ENCODE peak calls at places on chromosomes 1 and 21, in nine cellular contexts. J, P, Q, L, S, A, G, B and C are unnamed samples.
A peak's percentile ranks its signal among the peaks of the same experiment; 100 is the strongest.

GRCh38 chr21:29022141-29022540 is 2.3 kb upstream of the USP16 start:
- DNase-seq in P (no peak), A (no peak), J (no peak), Q (no peak), G (no peak), L (no peak), B (no peak), S (no peak), C (no peak)

GRCh38 chr21:38956791-38957571 is 151.3 kb downstream of the ETS2 start:
- DNase-seq in B (peak; percentile 86), A (no peak), S (no peak), L (peak; percentile 72), J (no peak), G (no peak), Q (no peak), P (no peak), C (no peak)

GRCh38 chr1:199784127-199784526 is 243.4 kb upstream of the NR5A2 start:
- DNase-seq in Q (no peak), S (no peak), A (no peak), L (no peak), G (no peak), J (no peak), P (no peak), B (no peak), C (no peak)

GRCh38 chr21:33383056-33383888 is 19.9 kb upstream of the IFNGR2 start:
- DNase-seq in P (peak; percentile 90), Q (peak; percentile 73), L (peak; percentile 81), A (no peak), B (peak; percentile 6), S (peak; percentile 41), G (peak; percentile 75), J (peak; percentile 70), C (peak; percentile 60)

GRCh38 chr1:195568389-195568788 is 1039.9 kb downstream of the KCNT2 start:
- DNase-seq in J (no peak), A (no peak), Q (peak; percentile 3), S (no peak), L (no peak), P (no peak), G (no peak), B (no peak), C (no peak)

GRCh38 chr1:7578206-7578605 is 192.9 kb upstream of the VAMP3 start:
- DNase-seq in P (no peak), A (no peak), J (no peak), S (no peak), B (no peak), L (no peak), G (peak; percentile 43), Q (no peak), C (no peak)

GRCh38 chr1:174497461-174497860 is 49.7 kb downstream of the GPR52 start:
- DNase-seq in A (peak; percentile 62), B (no peak), P (no peak), Q (peak; percentile 32), G (no peak), L (no peak), S (no peak), J (no peak), C (no peak)

GRCh38 chr1:230268371-230269170 is 157.6 kb downstream of the PGBD5 start:
- DNase-seq in S (peak; percentile 64), B (peak; percentile 81), A (peak; percentile 58), G (no peak), J (no peak), P (peak; percentile 41), L (no peak), Q (peak; percentile 85), C (no peak)

GRCh38 chr1:15700510-15700909 is 16.4 kb downstream of the PLEKHM2 start:
- DNase-seq in Q (no peak), A (no peak), B (no peak), L (peak; percentile 69), P (no peak), J (no peak), S (no peak), G (no peak), C (no peak)

GRCh38 chr1:150476754-150477153 is 10.5 kb upstream of the TARS2 start:
- DNase-seq in Q (no peak), L (no peak), A (peak; percentile 14), B (peak; percentile 37), S (no peak), P (no peak), J (no peak), G (no peak), C (no peak)

GRCh38 chr1:201883266-201883665 is 5.4 kb upstream of the SHISA4 start:
- DNase-seq in G (no peak), Q (no peak), P (no peak), B (no peak), A (no peak), S (no peak), J (no peak), L (no peak), C (no peak)

GRCh38 chr1:55974714-55975441 is 604.5 kb downstream of the PLPP3 start:
- DNase-seq in B (no peak), L (peak; percentile 48), J (no peak), P (no peak), G (no peak), Q (peak; percentile 81), A (no peak), S (no peak), C (no peak)

GRCh38 chr1:110523011-110523410 is 4.0 kb upstream of the KCNA10 start:
- DNase-seq in B (no peak), J (no peak), L (no peak), G (peak; percentile 70), Q (no peak), S (no peak), P (no peak), A (no peak), C (no peak)

GRCh38 chr1:110526189-110526588 is 7.2 kb upstream of the KCNA10 start:
- DNase-seq in A (no peak), J (no peak), S (no peak), P (no peak), Q (no peak), G (no peak), L (no peak), B (no peak), C (no peak)

GRCh38 chr1:110524311-110525249 is 5.6 kb upstream of the KCNA10 start:
- DNase-seq in A (peak; percentile 74), Q (peak; percentile 53), J (peak; percentile 19), L (no peak), G (no peak), B (peak; percentile 72), S (peak; percentile 77), P (peak; percentile 2), C (no peak)

GRCh38 chr1:110529011-110529410 is 10.0 kb upstream of the KCNA10 start:
- DNase-seq in S (no peak), J (no peak), P (no peak), B (no peak), G (no peak), L (no peak), A (no peak), Q (no peak), C (no peak)

GRCh38 chr1:110525250-110525597 is 6.2 kb upstream of the KCNA10 start:
- DNase-seq in A (no peak), J (no peak), G (no peak), S (no peak), B (no peak), Q (no peak), L (no peak), P (no peak), C (no peak)
- H3K27me3 ChIP-seq in A (peaks cover 8% of the 10 kb centered on the region), J (peaks cover 14% of the 10 kb centered on the region), G (peaks cover 17% of the 10 kb centered on the region), S (peaks cover 3% of the 10 kb centered on the region), B (peaks cover 50% of the 10 kb centered on the region), Q (peaks cover 73% of the 10 kb centered on the region), L (no peaks in the 10 kb centered on the region), P (peaks cover 18% of the 10 kb centered on the region), C (peaks cover 100% of the 10 kb centered on the region)

DNA sequence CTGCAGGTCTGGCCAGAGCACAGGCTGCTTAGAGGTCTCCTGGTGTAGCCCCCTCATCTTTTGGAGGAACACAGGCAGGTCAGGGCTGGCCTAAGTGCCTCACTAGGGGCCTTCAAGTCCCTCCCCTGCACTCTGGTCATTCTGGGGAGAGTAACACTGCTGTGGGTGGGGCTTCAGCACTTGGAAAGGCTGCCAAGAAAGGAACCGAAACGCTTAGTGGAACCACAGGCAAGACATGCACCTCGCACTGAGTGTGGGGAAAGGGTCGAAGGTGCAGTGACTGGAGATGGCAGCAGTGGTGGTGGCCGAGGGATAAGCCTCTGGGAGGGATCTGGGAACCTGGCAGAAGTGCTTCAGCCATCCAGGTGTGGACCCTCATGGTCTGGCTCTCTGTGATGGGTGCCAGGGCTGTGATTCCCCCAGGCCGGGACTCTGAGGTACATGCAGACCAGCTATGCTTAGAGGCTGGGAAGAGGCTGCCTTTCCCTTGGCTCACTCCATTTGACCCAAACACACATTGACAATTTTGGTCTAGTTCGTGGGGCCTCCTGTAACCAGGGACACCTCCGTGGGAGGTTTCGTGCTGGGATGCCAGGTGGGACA is 182.9 kb upstream of the CSF3R start:
- DNase-seq in L (no peak), G (no peak), A (no peak), B (no peak), S (no peak), Q (no peak), P (no peak), J (no peak), C (no peak)
- H3K27me3 ChIP-seq in L (no peaks in the 10 kb centered on the region), G (no peaks in the 10 kb centered on the region), A (no peaks in the 10 kb centered on the region), B (no peaks in the 10 kb centered on the region), S (no peaks in the 10 kb centered on the region), Q (peaks cover 35% of the 10 kb centered on the region), P (no peaks in the 10 kb centered on the region), J (no peaks in the 10 kb centered on the region), C (peaks cover 81% of the 10 kb centered on the region)

DNA sequence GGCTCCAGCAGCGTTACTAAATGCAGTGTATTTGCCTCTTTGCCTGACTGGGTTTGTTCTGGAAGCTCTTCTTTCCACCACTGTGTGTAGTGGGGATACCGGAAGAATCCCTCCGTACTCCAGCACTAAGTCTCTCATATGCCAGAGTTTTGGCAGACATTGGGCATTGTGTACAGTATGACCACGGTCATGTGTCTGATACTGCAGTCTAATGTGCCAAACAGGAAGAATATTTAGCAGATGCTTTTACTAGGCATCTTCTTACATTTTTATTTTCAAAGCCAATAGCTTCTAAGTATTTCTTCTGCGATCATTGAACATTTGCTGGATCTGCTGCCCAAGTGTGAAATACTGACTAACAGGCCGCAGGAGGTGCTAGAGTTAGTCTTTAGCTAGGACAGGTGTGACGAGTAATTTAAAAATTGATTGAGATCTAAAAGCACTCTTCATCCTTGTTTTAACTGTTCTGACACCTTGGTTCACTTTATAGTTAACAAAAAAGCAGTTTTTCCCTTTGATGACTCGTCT is 658 bp upstream of the FAM78B start:
- DNase-seq in B (no peak), S (no peak), P (no peak), Q (no peak), A (no peak), G (no peak), L (no peak), J (no peak), C (no peak)
- H3K27me3 ChIP-seq in B (peaks cover 65% of the 10 kb centered on the region), S (peaks cover 31% of the 10 kb centered on the region), P (peaks cover 29% of the 10 kb centered on the region), Q (peaks cover 13% of the 10 kb centered on the region), A (peaks cover 33% of the 10 kb centered on the region), G (no peaks in the 10 kb centered on the region), L (no peaks in the 10 kb centered on the region), J (peaks cover 16% of the 10 kb centered on the region), C (no peaks in the 10 kb centered on the region)

DNA sequence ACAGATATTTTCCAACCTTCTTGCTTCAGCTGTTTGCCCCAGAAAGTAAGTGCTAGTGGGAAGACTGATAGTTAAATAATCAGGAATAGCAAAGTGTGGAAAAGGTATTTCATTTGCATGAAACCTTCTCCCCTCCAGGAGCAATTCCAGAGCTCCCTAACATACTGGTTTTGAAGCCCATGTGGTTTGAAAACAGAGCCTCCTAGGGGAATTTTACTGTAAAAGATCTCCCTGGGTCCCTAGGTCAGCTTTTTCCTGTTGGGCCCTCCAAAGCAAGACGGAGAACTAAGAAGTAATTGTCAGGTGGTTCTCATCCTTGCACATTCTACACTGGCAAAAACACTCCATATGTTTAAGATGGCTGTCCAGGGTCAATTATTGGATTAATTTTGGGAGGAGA is 218.7 kb upstream of the FOXD3 start:
- DNase-seq in J (no peak), G (no peak), A (no peak), B (no peak), P (no peak), Q (no peak), L (no peak), S (no peak), C (no peak)
- H3K27me3 ChIP-seq in J (peaks cover 2% of the 10 kb centered on the region), G (no peaks in the 10 kb centered on the region), A (peaks cover 11% of the 10 kb centered on the region), B (peaks cover 3% of the 10 kb centered on the region), P (no peaks in the 10 kb centered on the region), Q (no peaks in the 10 kb centered on the region), L (no peaks in the 10 kb centered on the region), S (no peaks in the 10 kb centered on the region), C (peaks cover 70% of the 10 kb centered on the region)